ENCODE peak calls at places on chromosomes 13 and 19, in seven cellular contexts. D, S, X, P, W, C and F are unnamed samples.

GRCh38 chr19:35342430-35342829 is 5.3 kb upstream of the FFAR1 start:
- DNase-seq in C (no peak), P (no peak), X (no peak), W (no peak), S (no peak), D (no peak), F (no peak)

GRCh38 chr13:99217461-99218101 is 16.9 kb downstream of the UBAC2 start:
- DNase-seq in W (no peak), D (no peak), C (no peak), P (no peak), S (no peak), X (no peak), F (no peak)

GRCh38 chr13:25625361-25625760 is 253.6 kb downstream of the ATP8A2 start:
- DNase-seq in S (no peak), P (no peak), X (no peak), C (no peak), W (no peak), D (no peak), F (no peak)

GRCh38 chr13:22454586-22454985 is 726.2 kb upstream of the SGCG start:
- DNase-seq in P (no peak), S (no peak), D (no peak), W (peak), C (no peak), X (no peak), F (no peak)

GRCh38 chr13:33775339-33776108 is 42.4 kb upstream of the RFC3 start:
- DNase-seq in P (peak), C (no peak), D (no peak), S (no peak), X (no peak), W (no peak), F (no peak)

GRCh38 chr19:11091343-11092153 is 2.3 kb downstream of the LDLR start:
- DNase-seq in D (peak), P (no peak), W (peak), C (no peak), X (peak), S (peak), F (peak)

GRCh38 chr13:106566682-106567420 is 1.1 kb downstream of the ARGLU1 start:
- DNase-seq in C (no peak), S (peak), D (no peak), X (peak), W (peak), P (peak), F (no peak)

GRCh38 chr19:4851551-4852290 is 15.7 kb downstream of the PLIN3 start:
- DNase-seq in S (peak), X (no peak), W (peak), P (peak), C (peak), D (no peak), F (no peak)

GRCh38 chr19:1568320-1569019 is at the start of gene MEX3D:
- DNase-seq in X (peak), D (no peak), W (no peak), S (peak), P (no peak), C (peak), F (no peak)

GRCh38 chr19:13887529-13887928 is 10.6 kb downstream of the NANOS3 start:
- DNase-seq in W (peak), P (no peak), S (no peak), X (peak), D (no peak), C (no peak), F (no peak)

GRCh38 chr19:35427187-35427586 is 20.9 kb upstream of the FFAR2 start:
- DNase-seq in W (no peak), C (no peak), X (no peak), S (no peak), P (no peak), D (no peak), F (no peak)

GRCh38 chr19:677201-677600 is 1.0 kb downstream of the FSTL3 start:
- DNase-seq in C (peak), X (peak), P (no peak), W (peak), D (peak), S (no peak), F (no peak)

GRCh38 chr13:20475927-20476691 is 49.5 kb downstream of the CRYL1 start:
- DNase-seq in S (no peak), W (peak), C (no peak), D (no peak), P (no peak), X (peak), F (no peak)

GRCh38 chr13:78499802-78500201 is 103.5 kb downstream of the POU4F1 start:
- DNase-seq in C (no peak), S (no peak), X (no peak), W (no peak), P (no peak), D (no peak), F (no peak)

GRCh38 chr13:99356216-99357089 is 49.3 kb upstream of the GPR183 start:
- DNase-seq in X (peak), W (peak), P (no peak), C (no peak), S (no peak), D (peak), F (peak)

GRCh38 chr13:63041640-63042414 is 1626.2 kb upstream of the PCDH20 start:
- DNase-seq in D (no peak), X (peak), W (peak), C (no peak), P (no peak), S (no peak), F (no peak)

GRCh38 chr19:18776736-18777135 is 14.4 kb downstream of the COMP start:
- DNase-seq in P (no peak), W (peak), C (no peak), X (peak), D (no peak), S (no peak), F (no peak)

GRCh38 chr19:18795540-18795939 is 4.4 kb upstream of the COMP start:
- DNase-seq in S (no peak), W (no peak), X (peak), C (no peak), D (no peak), P (no peak), F (no peak)

GRCh38 chr19:22783651-22784050 is 300 bp downstream of the ZNF99 start:
- DNase-seq in S (no peak), D (no peak), X (no peak), W (no peak), P (no peak), C (no peak), F (no peak)

GRCh38 chr19:32676186-32676894 is 692 bp downstream of the RGS9BP start:
- DNase-seq in P (no peak), W (no peak), X (no peak), C (no peak), S (no peak), D (no peak), F (no peak)

GRCh38 chr19:3146677-3147100 is 10.9 kb downstream of the GNA15 start:
- DNase-seq in S (no peak), D (no peak), W (no peak), X (no peak), P (no peak), C (no peak), F (no peak)

GRCh38 chr19:10407102-10407501 is 3.8 kb upstream of the CDC37 start:
- DNase-seq in D (no peak), X (no peak), W (no peak), P (no peak), S (no peak), C (no peak), F (no peak)

GRCh38 chr13:92225861-92226260 is 827.4 kb downstream of the GPC5 start:
- DNase-seq in S (no peak), W (no peak), X (peak), C (no peak), P (no peak), D (no peak), F (no peak)

GRCh38 chr19:4713384-4713951 is 10.2 kb downstream of the DPP9 start:
- DNase-seq in D (peak), P (no peak), W (peak), S (peak), X (peak), C (no peak), F (peak)

GRCh38 chr19:47560999-47561398 is 11.9 kb downstream of the ZNF541 start:
- DNase-seq in P (no peak), C (no peak), X (no peak), D (no peak), W (no peak), S (no peak), F (no peak)

GRCh38 chr19:57245959-57246358 is 5.5 kb downstream of the ZNF805 start:
- DNase-seq in D (no peak), C (no peak), S (no peak), X (no peak), P (no peak), W (no peak), F (no peak)

GRCh38 chr13:89227356-89227755 is 1556.2 kb downstream of the SLITRK5 start:
- DNase-seq in X (peak), W (peak), C (no peak), D (no peak), P (no peak), S (no peak), F (no peak)

GRCh38 chr13:107678075-107678689 is 537.2 kb downstream of the LIG4 start:
- DNase-seq in X (peak), S (peak), C (no peak), W (no peak), D (no peak), P (peak), F (no peak)

GRCh38 chr19:38831142-38831605 is 420 bp downstream of the ECH1 start:
- DNase-seq in X (peak), W (peak), P (no peak), C (peak), D (no peak), S (peak), F (no peak)

GRCh38 chr19:4310247-4311121 is 6.1 kb downstream of the FSD1 start:
- DNase-seq in S (peak), D (no peak), P (no peak), X (no peak), W (no peak), C (no peak), F (no peak)

GRCh38 chr19:7292950-7293794 is 1.0 kb downstream of the INSR start:
- DNase-seq in W (no peak), S (no peak), P (no peak), C (no peak), D (no peak), X (no peak), F (no peak)

GRCh38 chr13:76012091-76012721 is 376.1 kb downstream of the LMO7 start:
- DNase-seq in P (no peak), S (no peak), D (no peak), W (peak), C (no peak), X (peak), F (no peak)